ENCODE peak calls at places on chromosomes 5 and 9, in four cellular contexts. One of them, this sample, is unnamed.

GRCh38 chr5:108975697-108976096 is 228.0 kb downstream of the FER start:
- DNase-seq in AG08395: no peak
- DNase-seq in CD8-positive, alpha-beta memory T cell: no peak
- DNase-seq in anterior cingulate cortex: no peak
- DNase-seq in this sample: no peak

GRCh38 chr9:127154003-127154389 is 31.6 kb upstream of the ANGPTL2 start:
- DNase-seq in AG08395: no peak
- DNase-seq in CD8-positive, alpha-beta memory T cell: no peak
- DNase-seq in anterior cingulate cortex: no peak
- DNase-seq in this sample: no peak

GRCh38 chr5:132011561-132012384 is at the start of gene ACSL6:
- DNase-seq in AG08395: no peak
- DNase-seq in CD8-positive, alpha-beta memory T cell: peak
- DNase-seq in anterior cingulate cortex: no peak
- DNase-seq in this sample: peak

GRCh38 chr5:31976161-31976560 is 198.0 kb downstream of the GOLPH3 start:
- DNase-seq in AG08395: no peak
- DNase-seq in CD8-positive, alpha-beta memory T cell: no peak
- DNase-seq in anterior cingulate cortex: no peak
- DNase-seq in this sample: no peak

GRCh38 chr5:59260973-59261372 is 632.6 kb downstream of the PDE4D start:
- DNase-seq in AG08395: no peak
- DNase-seq in CD8-positive, alpha-beta memory T cell: no peak
- DNase-seq in anterior cingulate cortex: no peak
- DNase-seq in this sample: no peak

GRCh38 chr5:169707714-169708113 is 70.6 kb downstream of the DOCK2 start:
- DNase-seq in AG08395: no peak
- DNase-seq in CD8-positive, alpha-beta memory T cell: no peak
- DNase-seq in anterior cingulate cortex: no peak
- DNase-seq in this sample: no peak

GRCh38 chr9:69157751-69158466 is 16.2 kb upstream of the TJP2 start:
- DNase-seq in AG08395: peak
- DNase-seq in CD8-positive, alpha-beta memory T cell: no peak
- DNase-seq in anterior cingulate cortex: no peak
- DNase-seq in this sample: peak

GRCh38 chr5:130032807-130033206 is 128.5 kb downstream of the CHSY3 start:
- DNase-seq in AG08395: no peak
- DNase-seq in CD8-positive, alpha-beta memory T cell: no peak
- DNase-seq in anterior cingulate cortex: no peak
- DNase-seq in this sample: no peak

GRCh38 chr5:115813719-115814118 is 2.7 kb downstream of the CDO1 start:
- DNase-seq in AG08395: no peak
- DNase-seq in CD8-positive, alpha-beta memory T cell: no peak
- DNase-seq in anterior cingulate cortex: no peak
- DNase-seq in this sample: no peak

GRCh38 chr5:159638954-159639559 is 277.2 kb upstream of the ADRA1B start:
- DNase-seq in AG08395: no peak
- DNase-seq in CD8-positive, alpha-beta memory T cell: no peak
- DNase-seq in anterior cingulate cortex: no peak
- DNase-seq in this sample: no peak

GRCh38 chr9:20215552-20215951 is 406.7 kb downstream of the MLLT3 start:
- DNase-seq in AG08395: no peak
- DNase-seq in CD8-positive, alpha-beta memory T cell: no peak
- DNase-seq in anterior cingulate cortex: no peak
- DNase-seq in this sample: no peak